ENCODE peak calls at places on chromosome 3, in ten cellular contexts. B, J, P, H, W, F, A, G, V and L are unnamed samples.

GRCh38 chr3:170321326-170322034 is 36.0 kb upstream of the SKIL start:
- DNase-seq in H (no peak), V (no peak), J (peak), A (no peak), P (no peak), G (no peak), W (no peak), B (no peak), F (no peak), L (no peak)

GRCh38 chr3:96182756-96183155 is 631.6 kb upstream of the EPHA6 start:
- DNase-seq in W (no peak), V (no peak), B (no peak), H (no peak), P (no peak), G (no peak), A (no peak), F (no peak), J (no peak), L (no peak)

GRCh38 chr3:177589921-177590336 is 392.6 kb upstream of the TBL1XR1 start:
- DNase-seq in W (peak), V (peak), H (no peak), G (no peak), F (no peak), B (peak), P (no peak), J (no peak), A (no peak), L (peak)

GRCh38 chr3:197352382-197352781 is 54.0 kb upstream of the DLG1 start:
- DNase-seq in A (no peak), G (no peak), B (peak), W (peak), J (no peak), F (peak), P (no peak), H (peak), V (no peak), L (no peak)

GRCh38 chr3:14923476-14923875 is 23.9 kb upstream of the NR2C2 start:
- DNase-seq in G (no peak), H (no peak), W (no peak), B (no peak), F (no peak), A (no peak), P (no peak), V (no peak), J (no peak), L (no peak)

GRCh38 chr3:111863942-111864341 is 4.9 kb downstream of the PHLDB2 start:
- DNase-seq in W (no peak), F (no peak), A (no peak), J (no peak), G (no peak), H (no peak), V (no peak), P (no peak), B (no peak), L (no peak)

GRCh38 chr3:32438596-32439344 is 47.1 kb downstream of the CMTM7 start:
- DNase-seq in W (no peak), G (no peak), A (peak), P (no peak), H (no peak), V (no peak), B (no peak), F (no peak), J (no peak), L (no peak)

GRCh38 chr3:197518794-197519451 is 36.8 kb downstream of the BDH1 start:
- DNase-seq in W (no peak), B (no peak), G (no peak), P (no peak), A (no peak), V (no peak), H (no peak), J (no peak), F (no peak), L (no peak)

GRCh38 chr3:71355862-71356261 is 227.7 kb downstream of the FOXP1 start:
- DNase-seq in P (no peak), J (no peak), B (no peak), G (peak), H (no peak), W (no peak), A (no peak), V (no peak), F (no peak), L (no peak)

GRCh38 chr3:38141952-38142273 is 3.5 kb downstream of the MYD88 start:
- DNase-seq in A (peak), J (no peak), F (no peak), W (no peak), V (no peak), P (no peak), G (no peak), H (no peak), B (no peak), L (no peak)

GRCh38 chr3:42501681-42502428 is 588 bp upstream of the VIPR1 start:
- DNase-seq in A (peak), J (peak), F (peak), G (peak), P (peak), B (peak), V (no peak), W (peak), H (peak), L (peak)